ENCODE peak calls at places on chromosome 14, in ten cellular contexts. N, W, G, L, H, T, P, D, Q and M are unnamed samples.

GRCh38 chr14:37864861-37865718 is 269.7 kb downstream of the TTC6 start:
- DNase-seq in N (no peak), W (no peak), G (peak), L (peak), H (no peak), T (no peak), P (no peak), D (no peak), Q (no peak), M (no peak)

GRCh38 chr14:20760950-20761349 is 7.3 kb upstream of the EDDM3B start:
- DNase-seq in N (no peak), W (no peak), G (no peak), L (no peak), H (no peak), T (no peak), P (no peak), D (no peak), Q (no peak), M (no peak)

GRCh38 chr14:93133476-93133875 is 17.8 kb upstream of the ITPK1 start:
- DNase-seq in N (no peak), W (no peak), G (no peak), L (no peak), H (peak), T (no peak), P (no peak), D (no peak), Q (no peak), M (no peak)

GRCh38 chr14:94966868-94967267 is 190.5 kb downstream of the DICER1 start:
- DNase-seq in N (no peak), W (no peak), G (no peak), L (no peak), H (no peak), T (no peak), P (no peak), D (no peak), Q (no peak), M (no peak)

GRCh38 chr14:96039633-96040311 is 610 bp downstream of the C14orf132 start:
- DNase-seq in N (no peak), W (no peak), G (no peak), L (peak), H (no peak), T (no peak), P (no peak), D (peak), Q (peak), M (peak)

GRCh38 chr14:20794644-20795369 is 7.8 kb downstream of the RNASE1 start:
- DNase-seq in N (no peak), W (no peak), G (no peak), L (no peak), H (no peak), T (no peak), P (no peak), D (no peak), Q (no peak), M (no peak)

GRCh38 chr14:92528486-92529100 is 15.0 kb downstream of the RIN3 start:
- DNase-seq in N (no peak), W (no peak), G (no peak), L (no peak), H (no peak), T (no peak), P (no peak), D (no peak), Q (no peak), M (no peak)

GRCh38 chr14:94054936-94055335 is 26.1 kb downstream of the DDX24 start:
- DNase-seq in N (no peak), W (peak), G (no peak), L (no peak), H (no peak), T (peak), P (no peak), D (no peak), Q (no peak), M (no peak)

GRCh38 chr14:105080161-105080560 is 14.9 kb upstream of the GPR132 start:
- DNase-seq in N (no peak), W (no peak), G (no peak), L (no peak), H (no peak), T (no peak), P (no peak), D (no peak), Q (no peak), M (no peak)

GRCh38 chr14:104265918-104266642 is 127.7 kb downstream of the KIF26A start:
- DNase-seq in N (no peak), W (peak), G (peak), L (no peak), H (no peak), T (peak), P (no peak), D (no peak), Q (no peak), M (peak)

GRCh38 chr14:20412422-20412821 is 879 bp downstream of the TEP1 start:
- DNase-seq in N (peak), W (no peak), G (no peak), L (peak), H (no peak), T (no peak), P (no peak), D (no peak), Q (no peak), M (no peak)

GRCh38 chr14:74979442-74980397 is 23.0 kb upstream of the EIF2B2 start:
- DNase-seq in N (no peak), W (no peak), G (no peak), L (peak), H (no peak), T (no peak), P (no peak), D (peak), Q (no peak), M (peak)

GRCh38 chr14:40100544-40101196 is 668.4 kb upstream of the FBXO33 start:
- DNase-seq in N (no peak), W (no peak), G (no peak), L (no peak), H (no peak), T (no peak), P (no peak), D (no peak), Q (no peak), M (no peak)

GRCh38 chr14:79842270-79842669 is 369.0 kb downstream of the DIO2 start:
- DNase-seq in N (no peak), W (peak), G (no peak), L (peak), H (peak), T (no peak), P (peak), D (no peak), Q (no peak), M (peak)

GRCh38 chr14:32980887-32981501 is 42.3 kb downstream of the NPAS3 start:
- DNase-seq in N (no peak), W (no peak), G (no peak), L (no peak), H (no peak), T (no peak), P (no peak), D (no peak), Q (no peak), M (no peak)

GRCh38 chr14:63045612-63046320 is 508 bp upstream of the KCNH5 start:
- DNase-seq in N (peak), W (no peak), G (no peak), L (peak), H (no peak), T (peak), P (peak), D (peak), Q (peak), M (peak)

GRCh38 chr14:60250318-60251035 is 1.5 kb downstream of the PPM1A start:
- DNase-seq in N (no peak), W (no peak), G (peak), L (peak), H (no peak), T (peak), P (no peak), D (no peak), Q (no peak), M (peak)

GRCh38 chr14:39228509-39229221 is 5.0 kb upstream of the MIA2 start:
- DNase-seq in N (no peak), W (no peak), G (no peak), L (no peak), H (no peak), T (no peak), P (no peak), D (no peak), Q (no peak), M (no peak)

GRCh38 chr14:64971890-64972785 is at the start of gene RAB15:
- DNase-seq in N (peak), W (no peak), G (peak), L (no peak), H (no peak), T (no peak), P (no peak), D (peak), Q (peak), M (peak)

GRCh38 chr14:56196274-56196673 is 78.1 kb downstream of the PELI2 start:
- DNase-seq in N (no peak), W (no peak), G (no peak), L (peak), H (no peak), T (no peak), P (peak), D (no peak), Q (no peak), M (no peak)

GRCh38 chr14:99271951-99272668 is at the start of gene BCL11B:
- DNase-seq in N (peak), W (no peak), G (peak), L (peak), H (peak), T (peak), P (peak), D (peak), Q (peak), M (peak)

GRCh38 chr14:62002636-62003035 is 240.4 kb downstream of the SNAPC1 start:
- DNase-seq in N (no peak), W (no peak), G (no peak), L (peak), H (no peak), T (no peak), P (no peak), D (no peak), Q (no peak), M (no peak)

GRCh38 chr14:93749081-93749430 is 39.2 kb downstream of the PRIMA1 start:
- DNase-seq in N (no peak), W (no peak), G (no peak), L (no peak), H (no peak), T (no peak), P (no peak), D (no peak), Q (no peak), M (peak)

GRCh38 chr14:36582011-36582873 is at the start of gene NKX2-8:
- DNase-seq in N (peak), W (no peak), G (no peak), L (no peak), H (no peak), T (peak), P (no peak), D (peak), Q (peak), M (no peak)

GRCh38 chr14:92973265-92973797 is 50.4 kb downstream of the CHGA start:
- DNase-seq in N (no peak), W (peak), G (peak), L (peak), H (peak), T (peak), P (no peak), D (peak), Q (peak), M (peak)

GRCh38 chr14:91573528-91573893 is 63.4 kb upstream of the PPP4R3A start:
- DNase-seq in N (no peak), W (no peak), G (no peak), L (no peak), H (no peak), T (no peak), P (no peak), D (no peak), Q (no peak), M (no peak)

GRCh38 chr14:51331651-51332367 is 91.8 kb downstream of the TMX1 start:
- DNase-seq in N (no peak), W (no peak), G (no peak), L (no peak), H (no peak), T (peak), P (no peak), D (no peak), Q (no peak), M (no peak)

GRCh38 chr14:82837611-82838140 is 1304.0 kb upstream of the SEL1L start:
- DNase-seq in N (no peak), W (no peak), G (no peak), L (no peak), H (no peak), T (no peak), P (no peak), D (no peak), Q (no peak), M (peak)

GRCh38 chr14:99175331-99176155 is 96.5 kb downstream of the BCL11B start:
- DNase-seq in N (no peak), W (no peak), G (no peak), L (no peak), H (no peak), T (no peak), P (no peak), D (no peak), Q (no peak), M (no peak)

DNA sequence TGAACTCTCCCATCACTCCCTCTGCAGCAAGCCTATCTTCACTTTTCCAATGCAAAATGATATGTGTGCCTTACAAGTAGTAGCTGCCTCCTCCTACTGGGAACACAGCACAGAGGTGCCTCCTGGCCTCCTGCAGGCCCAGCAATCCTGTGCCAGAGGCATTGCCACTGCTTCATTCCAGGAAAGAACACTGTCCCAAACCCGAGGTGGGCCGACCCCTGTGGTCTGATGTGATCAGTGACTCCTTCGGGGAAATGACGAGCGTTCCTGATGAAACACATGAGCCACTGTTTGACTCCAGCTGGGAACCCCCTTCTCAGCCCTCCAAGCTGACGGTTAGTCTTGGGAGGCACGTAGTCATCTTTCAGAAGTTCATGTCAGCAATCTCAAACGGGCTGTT is 19.5 kb downstream of the PSMC1 start:
- DNase-seq in N (no peak), W (no peak), G (no peak), L (peak), H (no peak), T (peak), P (no peak), D (no peak), Q (no peak), M (no peak)
- TF ChIP-seq CTCF in N (no peak), W (no peak), G (no peak), L (no peak), H (no peak), T (no peak), P (no peak), D (no peak), Q (no peak), M (no peak)

DNA sequence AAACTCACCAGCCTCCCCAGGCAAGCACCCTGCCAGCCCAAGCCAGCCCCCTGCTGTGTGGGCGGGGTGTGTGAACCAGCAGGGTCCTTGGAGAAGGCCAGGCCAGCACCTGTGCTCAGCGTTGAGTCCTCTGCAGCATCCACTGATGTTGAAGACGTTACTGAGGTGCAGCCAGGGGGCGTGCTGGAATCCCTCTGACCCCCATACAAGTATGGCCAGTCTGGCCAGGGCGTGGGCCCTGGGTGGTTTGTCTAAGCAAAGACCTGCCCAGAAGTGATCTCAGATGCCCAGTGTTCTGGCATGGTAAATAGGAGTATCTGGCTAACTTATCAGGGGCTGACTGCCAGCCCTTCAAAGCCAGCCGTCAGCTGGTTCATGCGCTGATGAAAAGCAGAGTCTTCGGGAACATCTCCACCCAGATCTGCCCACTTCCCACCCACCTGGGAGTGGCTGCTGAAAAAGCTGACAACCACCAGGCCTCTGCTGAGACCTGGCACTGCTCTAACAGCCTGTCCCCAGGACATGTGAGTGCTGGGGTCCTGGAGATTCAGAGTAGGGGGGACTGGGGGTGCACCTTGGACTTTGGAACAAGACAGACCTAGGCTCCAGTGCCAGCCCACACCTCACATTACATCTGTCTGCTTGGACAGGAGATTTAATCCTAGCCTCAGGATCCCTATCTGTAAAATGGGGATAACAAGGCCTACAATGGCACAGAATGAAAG is 41.1 kb downstream of the ACTN1 start:
- DNase-seq in N (no peak), W (no peak), G (peak), L (peak), H (no peak), T (no peak), P (no peak), D (peak), Q (peak), M (peak)
- TF ChIP-seq CTCF in N (no peak), W (peak), G (peak), L (peak), H (no peak), T (no peak), P (peak), D (peak), Q (peak), M (peak)

DNA sequence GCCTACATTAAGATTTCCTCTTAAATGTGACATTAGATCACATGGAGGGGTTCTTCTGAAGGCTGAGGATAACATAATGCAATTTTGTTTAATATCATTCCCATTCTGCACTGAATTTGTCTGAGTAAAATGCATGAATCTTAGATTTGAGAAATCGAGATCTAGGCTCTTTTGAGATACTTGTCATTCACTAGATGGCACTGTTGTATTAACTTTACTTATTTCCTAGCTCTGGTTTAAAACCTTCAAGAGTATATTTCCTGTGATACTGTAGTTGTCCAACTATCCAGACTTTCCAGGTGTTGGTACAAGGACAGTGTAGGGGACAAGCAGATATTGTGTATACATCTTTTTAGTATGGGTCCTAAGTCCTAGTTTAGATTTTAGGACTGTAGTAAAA is 91.7 kb upstream of the SEL1L start:
- DNase-seq in N (peak), W (no peak), G (no peak), L (no peak), H (no peak), T (no peak), P (no peak), D (no peak), Q (peak), M (no peak)
- TF ChIP-seq CTCF in N (peak), W (peak), G (no peak), L (no peak), H (no peak), T (no peak), P (no peak), D (no peak), Q (no peak), M (peak)

GRCh38 chr14:59020382-59020781 is 168.1 kb upstream of the DAAM1 start:
- DNase-seq in N (no peak), W (no peak), G (peak), L (peak), H (no peak), T (peak), P (no peak), D (no peak), Q (peak), M (peak)
- TF ChIP-seq CTCF in N (peak), W (peak), G (no peak), L (peak), H (no peak), T (peak), P (peak), D (no peak), Q (peak), M (peak)

GRCh38 chr14:100732766-100733100 is 6.0 kb downstream of the DLK1 start:
- DNase-seq in N (no peak), W (no peak), G (no peak), L (no peak), H (no peak), T (no peak), P (no peak), D (no peak), Q (no peak), M (no peak)
- TF ChIP-seq CTCF in N (no peak), W (no peak), G (no peak), L (no peak), H (no peak), T (no peak), P (no peak), D (no peak), Q (no peak), M (no peak)

GRCh38 chr14:106652494-106652893 is 1126.1 kb downstream of the TMEM121 start:
- DNase-seq in N (peak), W (no peak), G (no peak), L (no peak), H (no peak), T (no peak), P (no peak), D (no peak), Q (no peak), M (no peak)

GRCh38 chr14:106662947-106663346 is 1136.6 kb downstream of the TMEM121 start:
- DNase-seq in N (no peak), W (no peak), G (no peak), L (no peak), H (no peak), T (no peak), P (no peak), D (no peak), Q (no peak), M (no peak)

DNA sequence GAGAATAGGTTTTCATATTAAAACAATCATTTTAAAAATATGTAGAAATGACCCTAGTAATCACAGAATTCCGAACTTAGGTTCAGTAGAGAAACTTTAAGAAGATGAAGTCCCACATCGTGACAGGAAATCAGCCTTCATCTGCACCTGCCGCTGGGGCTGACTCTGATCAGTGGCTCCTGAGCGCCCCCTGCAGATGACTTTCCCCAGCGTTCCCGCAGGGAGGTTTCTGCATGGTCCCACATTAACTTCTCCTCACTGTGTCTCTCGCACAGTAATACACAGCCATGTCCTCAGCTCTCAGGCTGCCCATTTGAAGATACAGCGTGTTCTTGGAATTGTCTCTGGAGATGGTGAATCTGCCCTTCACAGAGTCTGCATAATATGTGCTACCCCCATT is 1131.1 kb downstream of the TMEM121 start:
- DNase-seq in N (peak), W (no peak), G (peak), L (no peak), H (no peak), T (peak), P (no peak), D (no peak), Q (no peak), M (no peak)
- TF ChIP-seq CTCF in N (peak), W (no peak), G (no peak), L (no peak), H (no peak), T (no peak), P (no peak), D (no peak), Q (no peak), M (peak)

DNA sequence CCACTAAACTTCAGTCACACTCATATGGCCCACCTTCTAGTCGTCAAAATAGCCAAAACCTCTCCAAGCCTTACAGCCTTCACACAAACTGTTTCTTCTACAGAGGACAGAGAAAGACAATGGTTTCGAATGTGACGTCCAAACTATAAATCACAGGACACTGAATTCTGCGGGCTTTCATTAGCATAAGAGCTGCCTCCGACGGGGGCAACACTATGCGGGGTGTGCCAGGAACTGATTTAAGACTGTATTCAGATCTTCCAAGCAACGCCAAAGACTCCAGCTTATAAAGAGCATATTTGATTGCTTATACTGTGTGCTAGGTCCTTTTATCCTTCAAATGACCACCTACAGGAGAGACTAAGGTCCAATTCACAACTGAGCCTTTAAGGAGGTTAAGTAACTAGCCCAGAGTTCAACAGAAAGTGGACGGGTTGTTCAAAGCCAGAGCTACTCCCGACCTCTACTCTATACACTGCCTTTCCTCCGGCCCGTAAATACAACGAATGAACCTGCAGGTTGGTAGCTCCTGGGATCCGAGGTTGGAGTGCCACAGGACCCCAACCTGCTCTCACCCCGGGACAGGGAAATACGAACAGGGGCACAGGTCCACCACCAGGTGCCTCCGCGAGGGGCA is 574 bp downstream of the L2HGDH start:
- DNase-seq in N (no peak), W (no peak), G (peak), L (no peak), H (no peak), T (no peak), P (no peak), D (no peak), Q (no peak), M (no peak)
- TF ChIP-seq CTCF in N (no peak), W (peak), G (no peak), L (peak), H (no peak), T (peak), P (peak), D (peak), Q (peak), M (peak)

GRCh38 chr14:80845877-80846276 is 95.7 kb downstream of the CEP128 start:
- DNase-seq in N (no peak), W (no peak), G (no peak), L (no peak), H (no peak), T (no peak), P (no peak), D (no peak), Q (no peak), M (no peak)
- TF ChIP-seq CTCF in N (no peak), W (no peak), G (no peak), L (no peak), H (no peak), T (no peak), P (no peak), D (no peak), Q (no peak), M (no peak)